ENCODE peak calls at places on chromosomes 4 and X, in five cellular contexts. Z, O, H, R and V are unnamed samples.

GRCh38 chr4:80082693-80083092 is 9.7 kb upstream of the ANTXR2 start:
- DNase-seq in Z (no peak), O (no peak), H (no peak), R (no peak), V (no peak)

GRCh38 chr4:139234258-139234657 is 45.8 kb downstream of the MGARP start:
- DNase-seq in Z (no peak), O (no peak), H (no peak), R (no peak), V (no peak)

GRCh38 chr4:336099-336892 is 1.3 kb upstream of the ZNF141 start:
- DNase-seq in Z (peak), O (peak), H (peak), R (no peak), V (no peak)

GRCh38 chrX:40663880-40664630 is 16.7 kb upstream of the CXorf38 start:
- DNase-seq in Z (no peak), O (peak), H (no peak), R (peak), V (no peak)

GRCh38 chr4:27973056-27973455 is 1112.4 kb downstream of the STIM2 start:
- DNase-seq in Z (no peak), O (no peak), H (no peak), R (no peak), V (no peak)

GRCh38 chr4:89653012-89653411 is 183.9 kb downstream of the SNCA start:
- DNase-seq in Z (no peak), O (no peak), H (no peak), R (no peak), V (no peak)

GRCh38 chr4:141352775-141353544 is 132.3 kb downstream of the ZNF330 start:
- DNase-seq in Z (no peak), O (peak), H (no peak), R (peak), V (no peak)

GRCh38 chr4:55103224-55103623 is 22.2 kb downstream of the KDR start:
- DNase-seq in Z (no peak), O (no peak), H (no peak), R (no peak), V (no peak)

GRCh38 chrX:31934842-31935241 is 863.0 kb upstream of the FTHL17 start:
- DNase-seq in Z (no peak), O (no peak), H (no peak), R (no peak), V (no peak)

GRCh38 chrX:42490111-42490510 is 287.9 kb downstream of the PPP1R2C start:
- DNase-seq in Z (no peak), O (no peak), H (no peak), R (no peak), V (no peak)

GRCh38 chrX:67693928-67694327 is 150.1 kb downstream of the AR start:
- DNase-seq in Z (no peak), O (peak), H (no peak), R (no peak), V (no peak)

GRCh38 chrX:22392176-22392814 is 119.6 kb downstream of the CBLL2 start:
- DNase-seq in Z (no peak), O (peak), H (no peak), R (peak), V (no peak)

GRCh38 chrX:72358313-72358712 is 52.6 kb upstream of the CITED1 start:
- DNase-seq in Z (no peak), O (peak), H (no peak), R (peak), V (no peak)

GRCh38 chrX:42803320-42803719 is 25.4 kb upstream of the PPP1R2C start:
- DNase-seq in Z (no peak), O (no peak), H (no peak), R (no peak), V (no peak)

GRCh38 chrX:21946925-21947641 is 6.6 kb downstream of the SMS start:
- DNase-seq in Z (no peak), O (peak), H (no peak), R (peak), V (no peak)

GRCh38 chr4:6019316-6020263 is 1.4 kb upstream of the C4orf50 start:
- DNase-seq in Z (no peak), O (peak), H (peak), R (peak), V (peak)

GRCh38 chr4:83328486-83328885 is 6.2 kb downstream of the HPSE start:
- DNase-seq in Z (no peak), O (no peak), H (no peak), R (no peak), V (no peak)

GRCh38 chrX:84188320-84188834 is 378 bp upstream of the RPS6KA6 start:
- DNase-seq in Z (peak), O (peak), H (peak), R (peak), V (no peak)

DNA sequence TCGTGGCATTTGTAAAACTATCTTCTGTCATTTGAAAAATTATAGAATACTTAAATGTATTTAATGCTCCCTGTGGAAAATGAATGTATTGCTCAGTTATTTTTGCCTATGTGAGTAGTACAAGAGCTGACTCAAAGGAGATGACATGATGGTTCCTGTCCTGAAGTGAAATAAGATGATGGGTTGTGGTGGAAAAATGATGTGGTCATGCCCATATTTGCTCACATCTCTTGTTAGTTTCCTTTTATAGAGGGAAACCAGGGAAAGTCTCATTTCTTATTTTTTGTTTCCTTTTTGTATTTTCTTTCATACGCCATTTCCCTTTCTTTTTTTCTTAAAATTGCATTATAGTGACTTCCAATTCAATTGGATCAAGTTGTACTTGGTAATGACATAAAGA is 23.7 kb downstream of the PLS3 start:
- DNase-seq in Z (no peak), O (peak), H (no peak), R (no peak), V (no peak)
- H3K27ac ChIP-seq in Z (no peak), O (no peak), H (no peak), R (peak), V (peak)

GRCh38 chrX:125680366-125680765 is 360.7 kb downstream of the TEX13C start:
- DNase-seq in Z (no peak), O (no peak), H (no peak), R (no peak), V (no peak)
- H3K27ac ChIP-seq in Z (no peak), O (no peak), H (no peak), R (no peak), V (no peak)

GRCh38 chr4:128379860-128380259 is 92.2 kb upstream of the PGRMC2 start:
- DNase-seq in Z (no peak), O (peak), H (no peak), R (peak), V (no peak)
- H3K27ac ChIP-seq in Z (no peak), O (no peak), H (no peak), R (no peak), V (no peak)

GRCh38 chr4:61397174-61397573 is 197.0 kb downstream of the ADGRL3 start:
- DNase-seq in Z (no peak), O (peak), H (no peak), R (no peak), V (no peak)

GRCh38 chr4:61400446-61400845 is 200.3 kb downstream of the ADGRL3 start:
- DNase-seq in Z (no peak), O (no peak), H (no peak), R (no peak), V (no peak)

GRCh38 chr4:61395754-61396153 is 195.6 kb downstream of the ADGRL3 start:
- DNase-seq in Z (no peak), O (no peak), H (no peak), R (no peak), V (no peak)
- H3K27ac ChIP-seq in Z (no peak), O (no peak), H (no peak), R (no peak), V (no peak)

GRCh38 chr4:26326791-26327190 is 6.0 kb downstream of the RBPJ start:
- DNase-seq in Z (no peak), O (peak), H (no peak), R (peak), V (no peak)

GRCh38 chr4:26334366-26334765 is 13.6 kb downstream of the RBPJ start:
- DNase-seq in Z (no peak), O (no peak), H (no peak), R (no peak), V (no peak)

GRCh38 chr4:26330186-26330787 is 9.5 kb downstream of the RBPJ start:
- DNase-seq in Z (no peak), O (peak), H (peak), R (peak), V (no peak)

GRCh38 chr4:26330946-26331345 is 10.1 kb downstream of the RBPJ start:
- DNase-seq in Z (no peak), O (peak), H (no peak), R (no peak), V (no peak)

DNA sequence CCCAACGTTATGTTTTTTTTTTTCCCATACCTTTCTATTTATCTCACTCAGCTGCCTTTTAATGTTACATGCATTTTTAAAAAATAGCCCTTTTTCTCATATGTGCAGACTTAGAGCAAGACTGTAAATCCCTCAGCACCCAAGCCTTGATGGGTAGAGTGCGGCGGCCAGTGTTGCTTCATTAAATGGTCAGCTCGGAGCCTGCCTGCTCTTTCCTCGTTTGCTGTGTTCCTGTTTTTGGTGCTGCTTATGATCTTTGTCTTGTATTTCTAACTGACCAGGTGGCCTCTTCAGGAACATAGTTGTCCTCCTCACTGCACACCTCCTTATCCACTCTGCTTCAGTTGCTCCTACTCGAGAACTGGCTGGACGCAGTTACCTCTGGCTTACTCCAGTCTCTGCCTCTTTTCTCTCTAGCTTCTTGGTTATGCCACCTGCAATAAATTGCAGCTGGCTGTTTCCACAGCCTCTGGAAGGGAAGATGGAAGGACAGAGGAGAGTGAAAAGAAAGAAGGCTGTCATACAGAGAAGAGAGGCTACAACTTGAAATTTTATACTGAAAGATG is 10.6 kb downstream of the RBPJ start:
- DNase-seq in Z (no peak), O (no peak), H (no peak), R (no peak), V (no peak)
- H3K27ac ChIP-seq in Z (no peak), O (no peak), H (no peak), R (no peak), V (no peak)

GRCh38 chr4:105191621-105192210 is 45.0 kb downstream of the TET2 start:
- DNase-seq in Z (no peak), O (peak), H (no peak), R (peak), V (no peak)
- H3K27ac ChIP-seq in Z (no peak), O (peak), H (no peak), R (peak), V (peak)

DNA sequence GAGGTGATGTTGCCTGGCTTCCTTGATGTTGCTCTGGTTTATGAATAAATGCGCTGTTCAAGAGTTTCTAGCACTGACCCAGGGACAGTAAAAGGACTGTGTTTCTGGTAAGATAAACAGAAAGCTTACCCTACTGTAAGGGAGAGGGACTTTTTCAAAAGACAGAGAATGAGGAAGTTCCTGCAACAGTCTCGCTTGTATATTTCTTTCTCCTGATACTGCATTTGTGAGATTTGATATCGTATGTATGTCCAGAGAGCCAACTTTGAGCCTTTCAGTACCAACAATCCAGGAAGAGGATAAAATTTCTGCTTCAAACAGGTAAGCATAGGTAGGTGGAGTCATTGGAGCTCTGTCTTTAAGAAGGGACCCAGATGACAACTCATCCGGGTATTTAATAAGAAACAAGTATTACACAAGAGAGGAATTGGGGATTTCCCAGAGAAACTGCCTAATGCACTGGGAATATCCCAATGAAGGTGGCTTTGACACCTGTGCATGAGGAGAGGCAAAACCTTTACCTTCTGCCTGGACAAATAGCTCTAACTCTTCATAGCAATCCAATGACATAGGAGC is 771 bp downstream of the DAPP1 start:
- DNase-seq in Z (no peak), O (no peak), H (no peak), R (no peak), V (no peak)
- H3K27ac ChIP-seq in Z (peak), O (no peak), H (peak), R (no peak), V (no peak)

GRCh38 chr4:119841361-119841760 is 212.8 kb upstream of the PDE5A start:
- DNase-seq in Z (no peak), O (no peak), H (no peak), R (peak), V (no peak)
- H3K27ac ChIP-seq in Z (no peak), O (no peak), H (no peak), R (no peak), V (no peak)

GRCh38 chr4:169604131-169604900 is 8.1 kb downstream of the NEK1 start:
- DNase-seq in Z (no peak), O (peak), H (no peak), R (peak), V (no peak)
- H3K27ac ChIP-seq in Z (no peak), O (no peak), H (no peak), R (peak), V (peak)

DNA sequence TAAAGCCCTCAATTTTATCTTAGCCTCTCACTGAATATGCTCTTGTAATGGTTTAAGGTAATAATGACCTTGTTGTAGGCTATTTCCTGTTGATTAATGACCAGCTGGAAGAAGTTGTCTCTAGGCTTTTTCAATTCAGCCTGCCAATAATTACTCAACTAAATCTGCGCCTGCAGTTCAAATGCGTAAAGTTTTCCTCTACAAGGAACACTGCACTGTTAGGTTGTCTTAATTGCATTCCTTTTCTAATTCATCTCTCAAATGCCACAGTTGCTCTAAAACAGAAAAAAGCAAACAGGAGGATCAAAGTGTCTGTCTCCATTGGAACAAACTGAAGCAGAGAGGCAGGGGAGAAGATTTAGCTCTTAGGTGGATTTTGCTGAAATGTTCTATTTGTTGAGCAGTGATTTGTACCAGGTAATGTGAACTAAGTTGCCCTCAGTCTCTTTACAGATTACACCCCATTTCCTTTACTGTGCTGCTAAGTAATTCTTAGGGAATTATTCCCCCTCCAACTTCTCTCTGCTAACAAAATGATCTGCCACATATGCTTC is 149.1 kb downstream of the SPRY1 start:
- DNase-seq in Z (no peak), O (no peak), H (no peak), R (no peak), V (no peak)
- H3K27ac ChIP-seq in Z (peak), O (peak), H (peak), R (no peak), V (no peak)